ENCODE peak calls at places on chromosomes 1 and 21, in five cellular contexts. One of them, this sample, is unnamed.

GRCh38 chr1:93595266-93595665 is 86.4 kb downstream of the BCAR3 start:
- ATAC-seq in GM23338: no peak
- ATAC-seq in upper lobe of left lung: no peak
- ATAC-seq in HCT116: no peak
- ATAC-seq in GM12878: no peak
- ATAC-seq in this sample: no peak

GRCh38 chr1:22861764-22862440 is 110.8 kb downstream of the LACTBL1 start:
- ATAC-seq in GM23338: peak
- ATAC-seq in upper lobe of left lung: peak
- ATAC-seq in HCT116: peak
- ATAC-seq in GM12878: peak
- ATAC-seq in this sample: peak

GRCh38 chr21:27277122-27277521 is 310.2 kb upstream of the ADAMTS5 start:
- ATAC-seq in GM23338: no peak
- ATAC-seq in upper lobe of left lung: no peak
- ATAC-seq in HCT116: no peak
- ATAC-seq in GM12878: no peak
- ATAC-seq in this sample: no peak

GRCh38 chr1:183622884-183623785 is 12.4 kb downstream of the ARPC5 start:
- ATAC-seq in GM23338: peak
- ATAC-seq in upper lobe of left lung: peak
- ATAC-seq in HCT116: peak
- ATAC-seq in GM12878: peak
- ATAC-seq in this sample: peak

GRCh38 chr1:8094481-8095241 is 68.6 kb upstream of the ERRFI1 start:
- ATAC-seq in GM23338: no peak
- ATAC-seq in upper lobe of left lung: peak
- ATAC-seq in HCT116: peak
- ATAC-seq in GM12878: no peak
- ATAC-seq in this sample: no peak

GRCh38 chr1:192786617-192787016 is 22.2 kb upstream of the RGS2 start:
- ATAC-seq in GM23338: no peak
- ATAC-seq in upper lobe of left lung: peak
- ATAC-seq in HCT116: no peak
- ATAC-seq in GM12878: no peak
- ATAC-seq in this sample: no peak

GRCh38 chr1:159854693-159855192 is 7.7 kb downstream of the VSIG8 start:
- ATAC-seq in GM23338: peak
- ATAC-seq in upper lobe of left lung: peak
- ATAC-seq in HCT116: peak
- ATAC-seq in GM12878: peak
- ATAC-seq in this sample: peak

GRCh38 chr1:84698718-84699117 is 8.5 kb upstream of the SSX2IP start:
- ATAC-seq in GM23338: no peak
- ATAC-seq in upper lobe of left lung: peak
- ATAC-seq in HCT116: peak
- ATAC-seq in GM12878: no peak
- ATAC-seq in this sample: peak

GRCh38 chr1:61377242-61377958 is 295.0 kb downstream of the NFIA start:
- ATAC-seq in GM23338: no peak
- ATAC-seq in upper lobe of left lung: no peak
- ATAC-seq in HCT116: no peak
- ATAC-seq in GM12878: no peak
- ATAC-seq in this sample: no peak

GRCh38 chr1:61380561-61380960 is 298.2 kb downstream of the NFIA start:
- ATAC-seq in GM23338: no peak
- ATAC-seq in upper lobe of left lung: no peak
- ATAC-seq in HCT116: no peak
- ATAC-seq in GM12878: no peak
- ATAC-seq in this sample: no peak

GRCh38 chr1:61376151-61376550 is 293.8 kb downstream of the NFIA start:
- ATAC-seq in GM23338: no peak
- ATAC-seq in upper lobe of left lung: no peak
- ATAC-seq in HCT116: no peak
- ATAC-seq in GM12878: no peak
- ATAC-seq in this sample: no peak

GRCh38 chr1:61379693-61380092 is 297.3 kb downstream of the NFIA start:
- ATAC-seq in GM23338: no peak
- ATAC-seq in upper lobe of left lung: no peak
- ATAC-seq in HCT116: no peak
- ATAC-seq in GM12878: no peak
- ATAC-seq in this sample: no peak

GRCh38 chr1:61378498-61379180 is 296.3 kb downstream of the NFIA start:
- ATAC-seq in GM23338: no peak
- ATAC-seq in upper lobe of left lung: peak
- ATAC-seq in HCT116: no peak
- ATAC-seq in GM12878: no peak
- ATAC-seq in this sample: no peak
- TF ChIP-seq CTCF in GM23338: no peak
- TF ChIP-seq CTCF in upper lobe of left lung: no peak
- TF ChIP-seq CTCF in HCT116: no peak
- TF ChIP-seq CTCF in GM12878: no peak
- TF ChIP-seq CTCF in this sample: no peak

GRCh38 chr1:202967684-202968281 is 726 bp upstream of the CYB5R1 start:
- ATAC-seq in GM23338: peak
- ATAC-seq in upper lobe of left lung: peak
- ATAC-seq in HCT116: no peak
- ATAC-seq in GM12878: peak
- ATAC-seq in this sample: peak
- H3K4me3 ChIP-seq in GM23338: peak
- H3K4me3 ChIP-seq in upper lobe of left lung: peak
- H3K4me3 ChIP-seq in HCT116: peak
- H3K4me3 ChIP-seq in GM12878: peak
- H3K4me3 ChIP-seq in this sample: peak

GRCh38 chr21:36207577-36208320 is 51.1 kb downstream of the DOP1B start:
- ATAC-seq in GM23338: no peak
- ATAC-seq in upper lobe of left lung: no peak
- ATAC-seq in HCT116: no peak
- ATAC-seq in GM12878: peak
- ATAC-seq in this sample: no peak

GRCh38 chr21:36211660-36212512 is 55.3 kb downstream of the DOP1B start:
- ATAC-seq in GM23338: no peak
- ATAC-seq in upper lobe of left lung: no peak
- ATAC-seq in HCT116: no peak
- ATAC-seq in GM12878: no peak
- ATAC-seq in this sample: no peak

GRCh38 chr21:36210779-36211659 is 54.4 kb downstream of the DOP1B start:
- ATAC-seq in GM23338: peak
- ATAC-seq in upper lobe of left lung: no peak
- ATAC-seq in HCT116: peak
- ATAC-seq in GM12878: no peak
- ATAC-seq in this sample: no peak

GRCh38 chr21:36208326-36209013 is 51.8 kb downstream of the DOP1B start:
- ATAC-seq in GM23338: no peak
- ATAC-seq in upper lobe of left lung: no peak
- ATAC-seq in HCT116: no peak
- ATAC-seq in GM12878: no peak
- ATAC-seq in this sample: no peak

DNA sequence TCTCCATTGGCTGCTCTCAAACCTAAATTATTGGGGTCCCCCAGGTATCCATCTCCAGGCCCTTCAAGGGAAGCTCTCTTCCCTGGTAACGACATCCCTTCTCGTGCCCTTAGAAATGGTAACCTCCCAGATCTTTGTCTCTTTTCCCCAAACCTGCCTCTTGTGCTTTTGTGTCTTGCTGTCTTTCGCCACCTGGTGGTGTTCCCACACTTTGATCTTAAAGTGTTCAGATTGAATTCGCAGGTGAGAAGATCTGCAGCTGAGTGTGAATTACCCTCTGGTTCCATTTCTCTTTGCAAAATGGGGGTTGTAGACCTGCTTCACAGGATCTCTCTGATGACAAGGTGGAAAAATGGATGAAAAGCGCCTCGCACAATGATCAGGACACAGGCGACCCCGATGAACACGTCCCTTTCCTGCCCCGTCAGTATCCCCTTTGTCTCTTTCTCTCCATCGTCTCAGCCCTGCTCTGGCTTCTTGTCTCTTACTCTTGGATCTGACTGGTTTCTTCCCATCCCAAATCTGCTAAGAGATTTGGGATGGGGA is 53.1 kb downstream of the DOP1B start:
- ATAC-seq in GM23338: peak
- ATAC-seq in upper lobe of left lung: no peak
- ATAC-seq in HCT116: peak
- ATAC-seq in GM12878: peak
- ATAC-seq in this sample: no peak
- TF ChIP-seq POLR2AphosphoS5 in GM23338: no peak
- TF ChIP-seq POLR2AphosphoS5 in upper lobe of left lung: no peak
- TF ChIP-seq POLR2AphosphoS5 in HCT116: no peak
- TF ChIP-seq POLR2AphosphoS5 in GM12878: no peak
- TF ChIP-seq POLR2AphosphoS5 in this sample: no peak

DNA sequence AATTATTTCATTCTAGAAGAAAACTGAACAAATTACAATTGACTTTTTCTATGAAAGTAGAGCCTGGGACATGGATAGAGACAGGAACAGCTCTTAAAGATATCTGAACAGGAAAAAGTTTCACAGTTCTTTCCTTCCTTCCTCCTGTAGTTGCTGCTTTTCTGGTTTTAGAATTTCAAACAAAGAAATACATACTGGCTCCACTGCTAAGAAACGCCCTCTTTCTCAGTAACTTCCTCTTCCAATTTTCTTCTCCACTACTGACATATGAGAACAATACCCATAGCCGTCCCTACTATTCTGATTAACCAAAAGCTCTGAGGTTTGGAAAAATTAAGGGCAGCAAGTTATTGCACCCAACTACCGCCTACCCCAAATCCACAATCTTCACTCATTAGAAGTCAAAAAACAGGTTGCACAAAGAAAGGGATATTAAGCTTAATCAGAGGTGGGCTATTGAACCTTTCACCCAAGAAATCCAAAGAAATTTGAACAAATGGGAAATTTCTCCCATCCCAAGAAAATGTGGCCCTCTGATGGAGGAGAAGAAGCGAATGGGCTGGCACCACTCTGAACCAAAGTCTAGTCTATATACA is 1.9 kb downstream of the WASF2 start:
- ATAC-seq in GM23338: no peak
- ATAC-seq in upper lobe of left lung: no peak
- ATAC-seq in HCT116: no peak
- ATAC-seq in GM12878: no peak
- ATAC-seq in this sample: no peak
- TF ChIP-seq CTCF in GM23338: no peak
- TF ChIP-seq CTCF in upper lobe of left lung: no peak
- TF ChIP-seq CTCF in HCT116: no peak
- TF ChIP-seq CTCF in GM12878: no peak
- TF ChIP-seq CTCF in this sample: no peak

GRCh38 chr1:179745743-179746142 is 2.7 kb downstream of the FAM163A start:
- ATAC-seq in GM23338: no peak
- ATAC-seq in upper lobe of left lung: no peak
- ATAC-seq in HCT116: no peak
- ATAC-seq in GM12878: no peak
- ATAC-seq in this sample: no peak

GRCh38 chr1:179742717-179743678 is at the start of gene FAM163A:
- ATAC-seq in GM23338: peak
- ATAC-seq in upper lobe of left lung: peak
- ATAC-seq in HCT116: no peak
- ATAC-seq in GM12878: no peak
- ATAC-seq in this sample: no peak

GRCh38 chr1:179743679-179744400 is 749 bp downstream of the FAM163A start:
- ATAC-seq in GM23338: peak
- ATAC-seq in upper lobe of left lung: peak
- ATAC-seq in HCT116: no peak
- ATAC-seq in GM12878: no peak
- ATAC-seq in this sample: no peak

GRCh38 chr1:179745131-179745611 is 2.1 kb downstream of the FAM163A start:
- ATAC-seq in GM23338: peak
- ATAC-seq in upper lobe of left lung: no peak
- ATAC-seq in HCT116: no peak
- ATAC-seq in GM12878: no peak
- ATAC-seq in this sample: no peak

GRCh38 chr1:179744401-179745130 is 1.5 kb downstream of the FAM163A start:
- ATAC-seq in GM23338: no peak
- ATAC-seq in upper lobe of left lung: no peak
- ATAC-seq in HCT116: no peak
- ATAC-seq in GM12878: no peak
- ATAC-seq in this sample: no peak
- H3K4me3 ChIP-seq in GM23338: peak
- H3K4me3 ChIP-seq in upper lobe of left lung: no peak
- H3K4me3 ChIP-seq in HCT116: no peak
- H3K4me3 ChIP-seq in GM12878: no peak
- H3K4me3 ChIP-seq in this sample: peak

DNA sequence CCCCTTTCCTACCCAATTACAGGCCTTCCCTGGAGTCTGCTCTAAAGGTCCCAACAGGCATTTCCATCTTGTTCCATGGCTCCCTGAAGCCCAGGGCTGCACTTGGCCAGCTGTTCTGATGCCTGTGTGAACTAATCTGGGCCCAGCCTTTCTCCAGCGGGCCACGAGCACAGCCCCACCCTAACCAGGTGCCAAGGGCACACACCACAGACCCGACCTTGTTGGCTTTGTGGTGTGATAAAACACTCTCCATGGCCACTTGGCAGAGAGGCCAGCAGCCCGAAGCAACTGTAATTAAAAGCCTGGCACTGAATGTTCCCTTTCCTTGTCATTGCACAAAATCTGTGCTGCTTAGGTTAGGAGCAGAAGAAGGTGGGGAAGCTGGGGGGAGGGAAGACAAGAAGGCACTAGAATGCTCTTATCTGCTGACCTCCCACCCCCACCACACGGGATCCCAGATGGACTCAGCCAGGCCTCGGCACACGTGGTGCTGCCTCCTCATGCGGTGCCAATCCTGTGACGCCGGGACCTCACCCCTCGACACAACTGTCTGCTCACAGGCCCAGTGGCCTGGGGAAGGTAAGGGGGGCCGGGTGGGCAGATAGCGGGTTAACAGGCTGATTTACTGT is 9.9 kb downstream of the HCRTR1 start:
- ATAC-seq in GM23338: no peak
- ATAC-seq in upper lobe of left lung: peak
- ATAC-seq in HCT116: no peak
- ATAC-seq in GM12878: no peak
- ATAC-seq in this sample: peak
- TF ChIP-seq POLR2AphosphoS5 in GM23338: no peak
- TF ChIP-seq POLR2AphosphoS5 in upper lobe of left lung: peak
- TF ChIP-seq POLR2AphosphoS5 in HCT116: no peak
- TF ChIP-seq POLR2AphosphoS5 in GM12878: no peak
- TF ChIP-seq POLR2AphosphoS5 in this sample: peak

DNA sequence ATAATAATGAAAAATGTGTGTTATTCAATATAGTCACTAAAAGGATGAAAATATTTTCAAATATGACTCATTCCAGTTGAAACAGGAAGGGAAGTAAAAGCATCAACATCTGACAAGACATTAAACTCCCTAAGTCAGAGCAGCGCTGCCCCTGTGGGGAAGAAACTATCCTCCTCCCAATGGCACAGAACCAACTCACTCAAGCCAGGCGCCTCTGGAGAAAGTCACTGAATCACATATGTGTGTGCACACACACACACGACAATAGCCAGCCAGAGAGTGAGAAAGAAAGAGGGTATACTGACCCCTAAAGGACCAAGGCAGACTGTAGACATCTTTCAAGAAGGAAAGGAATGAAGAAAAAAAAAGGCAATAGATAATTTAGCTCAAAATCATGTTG is 126.9 kb downstream of the SETD4 start:
- ATAC-seq in GM23338: peak
- ATAC-seq in upper lobe of left lung: peak
- ATAC-seq in HCT116: peak
- ATAC-seq in GM12878: no peak
- ATAC-seq in this sample: peak
- TF ChIP-seq CTCF in GM23338: peak
- TF ChIP-seq CTCF in upper lobe of left lung: no peak
- TF ChIP-seq CTCF in HCT116: peak
- TF ChIP-seq CTCF in GM12878: no peak
- TF ChIP-seq CTCF in this sample: no peak

GRCh38 chr1:232689714-232690113 is 59.8 kb upstream of the SIPA1L2 start:
- ATAC-seq in GM23338: no peak
- ATAC-seq in upper lobe of left lung: no peak
- ATAC-seq in HCT116: no peak
- ATAC-seq in GM12878: no peak
- ATAC-seq in this sample: no peak
- H3K4me3 ChIP-seq in GM23338: no peak
- H3K4me3 ChIP-seq in upper lobe of left lung: no peak
- H3K4me3 ChIP-seq in HCT116: no peak
- H3K4me3 ChIP-seq in GM12878: no peak
- H3K4me3 ChIP-seq in this sample: no peak